ENCODE peak calls at places on chromosomes 12 and 14, in four cellular contexts. C is GF-D8; X is head of caudate nucleus; V is stimulated activated CD4-positive, alpha-beta T cell treated with anti-CD3 and anti-CD28 coated beads, Interleukin-1b, Interleukin-23, amount 100 ng/mL, for 48 hours. T is an unnamed sample.

GRCh38 chr12:51973560-51973959 is 22.1 kb downstream of the ACVR1B start:
- DNase-seq in C (no peak), X (no peak), V (no peak), T (no peak)

GRCh38 chr12:82176761-82177490 is 181.3 kb downstream of the CCDC59 start:
- DNase-seq in C (no peak), X (no peak), V (no peak), T (no peak)

GRCh38 chr12:11944321-11944720 is 126.4 kb upstream of the BCL2L14 start:
- DNase-seq in C (no peak), X (no peak), V (no peak), T (no peak)

GRCh38 chr14:33210304-33210703 is 271.6 kb downstream of the NPAS3 start:
- DNase-seq in C (no peak), X (no peak), V (no peak), T (no peak)

GRCh38 chr14:37695836-37696235 is 100.4 kb downstream of the TTC6 start:
- DNase-seq in C (no peak), X (no peak), V (no peak), T (no peak)

GRCh38 chr12:51163795-51164194 is 9.1 kb downstream of the TFCP2 start:
- DNase-seq in C (no peak), X (no peak), V (no peak), T (no peak)

GRCh38 chr12:26697217-26697616 is 135.8 kb downstream of the ITPR2 start:
- DNase-seq in C (no peak), X (no peak), V (no peak), T (no peak)

GRCh38 chr14:91245029-91245428 is 525 bp upstream of the GPR68 start:
- DNase-seq in C (no peak), X (no peak), V (peak), T (peak)

GRCh38 chr12:110436231-110436630 is 13.9 kb downstream of the ARPC3 start:
- DNase-seq in C (no peak), X (no peak), V (no peak), T (no peak)

GRCh38 chr14:54465654-54466053 is 23.1 kb downstream of the GMFB start:
- DNase-seq in C (no peak), X (no peak), V (no peak), T (no peak)

GRCh38 chr14:105760691-105761344 is 234.4 kb downstream of the TMEM121 start:
- DNase-seq in C (no peak), X (no peak), V (no peak), T (no peak)